ENCODE peak calls at places on chromosomes 1 and 21, in nine cellular contexts. A is fibroblast of lung, D is GM23248, E is GM23338, V is IMR-90, I is mesenchymal stem cell, Y is H9, B is neuronal stem cell, Q is OCI-LY7. X is an unnamed sample. For H3K4me1, the result is how much of the 10 kb centered on the place peaks cover.

GRCh38 chr1:157626099-157626498 is 28.2 kb upstream of the FCRL4 start:
- DNase-seq in A (no peak), D (no peak), E (peak), V (no peak), I (no peak), Y (peak), B (no peak), Q (peak), X (no peak)

GRCh38 chr1:19179597-19180271 is 30.3 kb downstream of the UBR4 start:
- DNase-seq in A (peak), D (peak), E (peak), V (peak), I (peak), Y (no peak), B (no peak), Q (peak), X (peak)

GRCh38 chr1:60283690-60284089 is 210.1 kb upstream of the C1orf87 start:
- DNase-seq in A (peak), D (peak), E (no peak), V (no peak), I (no peak), Y (no peak), B (no peak), Q (no peak), X (no peak)

GRCh38 chr1:49677706-49678105 is 346.0 kb downstream of the AGBL4 start:
- DNase-seq in A (no peak), D (no peak), E (no peak), V (no peak), I (no peak), Y (no peak), B (no peak), Q (no peak), X (no peak)

GRCh38 chr1:38658883-38659282 is 200.7 kb downstream of the RRAGC start:
- DNase-seq in A (no peak), D (no peak), E (no peak), V (no peak), I (no peak), Y (no peak), B (no peak), Q (no peak), X (no peak)

GRCh38 chr1:206419250-206419649 is 51.0 kb upstream of the IKBKE start:
- DNase-seq in A (peak), D (peak), E (peak), V (no peak), I (no peak), Y (no peak), B (no peak), Q (no peak), X (no peak)

GRCh38 chr1:19101244-19101643 is 108.8 kb downstream of the UBR4 start:
- DNase-seq in A (no peak), D (peak), E (no peak), V (peak), I (no peak), Y (no peak), B (no peak), Q (no peak), X (no peak)

GRCh38 chr21:42659416-42660117 is 6.1 kb downstream of the PDE9A start:
- DNase-seq in A (no peak), D (no peak), E (no peak), V (no peak), I (no peak), Y (no peak), B (no peak), Q (peak), X (no peak)

GRCh38 chr1:172532700-172533510 is at the start of gene SUCO:
- DNase-seq in A (peak), D (peak), E (peak), V (peak), I (peak), Y (peak), B (peak), Q (peak), X (peak)

GRCh38 chr1:247517795-247518612 is 18.2 kb downstream of the OR2C3 start:
- DNase-seq in A (no peak), D (no peak), E (peak), V (no peak), I (no peak), Y (peak), B (no peak), Q (no peak), X (no peak)

GRCh38 chr1:110896090-110896489 is 23.1 kb downstream of the CD53 start:
- DNase-seq in A (no peak), D (no peak), E (no peak), V (no peak), I (no peak), Y (no peak), B (no peak), Q (no peak), X (no peak)

GRCh38 chr21:45474323-45474950 is 67.8 kb downstream of the SLC19A1 start:
- DNase-seq in A (no peak), D (no peak), E (no peak), V (no peak), I (no peak), Y (no peak), B (no peak), Q (no peak), X (no peak)

GRCh38 chr1:9416506-9416905 is 122.8 kb upstream of the SLC25A33 start:
- DNase-seq in A (no peak), D (no peak), E (no peak), V (no peak), I (no peak), Y (no peak), B (no peak), Q (peak), X (no peak)

GRCh38 chr1:9410737-9411297 is 118.1 kb downstream of the SPSB1 start:
- DNase-seq in A (peak), D (peak), E (peak), V (peak), I (peak), Y (no peak), B (no peak), Q (peak), X (peak)

GRCh38 chr1:9416918-9417500 is 122.3 kb upstream of the SLC25A33 start:
- DNase-seq in A (no peak), D (no peak), E (no peak), V (no peak), I (no peak), Y (no peak), B (no peak), Q (no peak), X (no peak)

GRCh38 chr1:9413143-9413876 is 120.6 kb downstream of the SPSB1 start:
- DNase-seq in A (peak), D (peak), E (peak), V (peak), I (peak), Y (peak), B (no peak), Q (peak), X (peak)

GRCh38 chr1:9413877-9414213 is 121.2 kb downstream of the SPSB1 start:
- DNase-seq in A (peak), D (no peak), E (no peak), V (peak), I (peak), Y (no peak), B (no peak), Q (no peak), X (peak)
- H2AFZ ChIP-seq in A (peak), D (peak), E (peak), V (peak), I (no peak), Y (no peak), B (no peak), Q (no peak), X (peak)

DNA sequence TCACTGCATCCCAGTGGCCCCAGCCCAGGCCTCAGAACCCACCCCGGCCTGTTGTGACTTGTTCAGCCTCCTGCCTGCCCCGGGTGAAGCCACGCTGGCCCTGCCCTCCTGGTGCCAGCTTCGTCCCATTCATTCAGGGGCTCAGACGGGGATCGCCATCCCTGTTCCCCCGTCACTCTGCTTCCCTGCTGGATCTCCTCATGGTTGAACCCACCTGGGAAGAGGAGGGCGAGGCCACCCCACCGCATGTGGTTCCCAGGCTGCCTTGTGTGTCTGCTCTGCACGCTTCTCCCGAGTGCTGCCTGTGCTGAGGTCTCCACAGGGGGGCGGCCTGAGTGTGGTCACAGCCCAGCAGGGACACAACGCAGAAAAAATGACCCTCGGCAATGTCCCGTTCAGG is 108.2 kb upstream of the ACTRT2 start:
- DNase-seq in A (no peak), D (no peak), E (no peak), V (no peak), I (no peak), Y (no peak), B (no peak), Q (no peak), X (no peak)
- H3K4me1 ChIP-seq in A (under half), D (under half), E (under half), V (under half), I (under half), Y (under half), B (under half), Q (under half), X (under half)

GRCh38 chr1:214603819-214604252 is 841 bp downstream of the CENPF start:
- DNase-seq in A (no peak), D (peak), E (peak), V (no peak), I (peak), Y (no peak), B (no peak), Q (peak), X (no peak)
- H2AFZ ChIP-seq in A (peak), D (peak), E (peak), V (peak), I (peak), Y (no peak), B (peak), Q (no peak), X (peak)

DNA sequence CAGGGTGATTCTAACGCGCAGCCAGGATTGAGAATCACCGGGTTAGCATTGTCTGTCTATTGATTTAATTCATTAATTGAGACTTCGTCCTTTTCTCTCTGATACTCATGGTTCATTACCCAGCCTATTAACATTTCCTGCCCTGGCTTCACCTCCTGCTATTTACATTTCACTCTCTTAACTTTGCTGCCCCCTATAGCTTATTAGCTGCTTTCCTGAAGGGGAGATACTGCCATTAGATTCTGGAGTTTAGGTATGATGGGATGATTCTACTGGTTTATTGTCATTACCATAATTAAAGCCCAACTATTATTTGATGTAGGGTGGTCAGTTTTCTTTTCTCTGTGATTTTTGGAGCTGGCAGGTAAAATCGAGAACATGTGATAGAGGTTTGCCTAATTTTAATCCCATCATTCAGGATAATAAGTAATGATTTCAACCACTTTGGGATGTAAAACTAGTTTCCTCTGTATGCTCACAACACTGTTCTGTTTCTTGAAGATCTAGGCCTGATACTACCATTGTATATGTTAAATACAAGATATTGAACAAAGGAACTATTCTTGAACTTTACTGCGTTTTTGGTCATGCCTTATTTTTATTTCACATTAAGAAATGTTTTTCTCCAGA is 6.4 kb downstream of the PPP2R5A start:
- DNase-seq in A (peak), D (peak), E (peak), V (peak), I (peak), Y (no peak), B (peak), Q (peak), X (peak)
- H3K4me1 ChIP-seq in A (under half), D (under half), E (under half), V (under half), I (under half), Y (under half), B (under half), Q (under half), X (under half)

X was measured in astrocyte.